ENCODE peak calls at places on chromosomes 13 and 19, in nine cellular contexts. Y is choroid plexus epithelial cell; S is hepatic stellate cell; D is AG04450; P is stimulated activated CD8-positive, alpha-beta memory T cell treated with anti-CD3 and anti-CD28 coated beads, Interleukin-15, amount 100 ng/mL, for 4 hours; I is fibroblast of gingiva; U is nephron progenitor cell; Q is NCI-H524; N is GM23338. H is an unnamed sample.

GRCh38 chr19:18281082-18282020 is at the start of gene JUND:
- DNase-seq in Y (peak), S (peak), D (peak), P (peak), I (peak), U (peak), Q (peak), N (peak), H (peak)

GRCh38 chr19:18593367-18594095 is 4.9 kb downstream of the REX1BD start:
- DNase-seq in Y (no peak), S (no peak), D (no peak), P (no peak), I (no peak), U (no peak), Q (no peak), N (peak), H (peak)

GRCh38 chr19:39390460-39390758 is 497 bp downstream of the PAF1 start:
- DNase-seq in Y (no peak), S (peak), D (no peak), P (no peak), I (no peak), U (no peak), Q (no peak), N (no peak), H (no peak)

GRCh38 chr19:35777411-35777841 is 2.1 kb downstream of the ARHGAP33 start:
- DNase-seq in Y (no peak), S (no peak), D (no peak), P (no peak), I (no peak), U (no peak), Q (no peak), N (peak), H (no peak)

GRCh38 chr13:90485441-90485840 is 862.0 kb upstream of the MIR17HG start:
- DNase-seq in Y (peak), S (peak), D (no peak), P (no peak), I (peak), U (no peak), Q (no peak), N (no peak), H (no peak)

GRCh38 chr19:14059093-14059480 is 2.8 kb downstream of the PALM3 start:
- DNase-seq in Y (no peak), S (no peak), D (no peak), P (no peak), I (no peak), U (peak), Q (no peak), N (peak), H (peak)

GRCh38 chr19:50658438-50659317 is 9.4 kb downstream of the C19orf81 start:
- DNase-seq in Y (peak), S (peak), D (no peak), P (peak), I (no peak), U (peak), Q (peak), N (peak), H (peak)

GRCh38 chr13:67351915-67352314 is 121.8 kb upstream of the PCDH9 start:
- DNase-seq in Y (peak), S (no peak), D (no peak), P (no peak), I (peak), U (no peak), Q (no peak), N (no peak), H (no peak)